ENCODE peak calls at places on chromosome 1, in ten cellular contexts. U is Peyer's patch, T is GM04504, N is fibroblast of the conjunctiva, I is heart left ventricle, Y is keratinocyte, M is neural crest cell, L is nephron progenitor cell, W is NCI-H1694, O is A549. K is an unnamed sample.

GRCh38 chr1:98468111-98468717 is 193.3 kb upstream of the SNX7 start:
- DNase-seq in U (no peak), T (peak; percentile 19), N (peak; percentile 64), I (no peak), Y (peak; percentile 2), M (no peak), L (peak; percentile 3), W (peak; percentile 60), O (peak; percentile 7), K (no peak)

GRCh38 chr1:51636765-51637522 is 20.1 kb downstream of the OSBPL9 start:
- DNase-seq in U (peak; percentile 75), T (peak; percentile 77), N (peak; percentile 56), I (no peak), Y (peak; percentile 65), M (no peak), L (no peak), W (no peak), O (no peak), K (no peak)

GRCh38 chr1:231642600-231643332 is 16.2 kb downstream of the DISC1 start:
- DNase-seq in U (no peak), T (no peak), N (no peak), I (no peak), Y (no peak), M (no peak), L (no peak), W (peak; percentile 46), O (no peak), K (no peak)

GRCh38 chr1:31699341-31699891 is 4.4 kb downstream of the COL16A1 start:
- DNase-seq in U (peak; percentile 81), T (no peak), N (no peak), I (no peak), Y (no peak), M (no peak), L (no peak), W (no peak), O (no peak), K (no peak)

GRCh38 chr1:36863500-36863899 is 170.8 kb downstream of the GRIK3 start:
- DNase-seq in U (no peak), T (no peak), N (no peak), I (no peak), Y (no peak), M (no peak), L (no peak), W (no peak), O (no peak), K (no peak)

GRCh38 chr1:37776946-37777516 is 12.1 kb upstream of the EPHA10 start:
- DNase-seq in U (no peak), T (no peak), N (no peak), I (no peak), Y (no peak), M (no peak), L (no peak), W (no peak), O (no peak), K (no peak)

GRCh38 chr1:88394958-88395357 is 289.1 kb upstream of the PKN2 start:
- DNase-seq in U (no peak), T (no peak), N (no peak), I (no peak), Y (no peak), M (no peak), L (no peak), W (no peak), O (no peak), K (no peak)

GRCh38 chr1:59194621-59195020 is 102.3 kb upstream of the FGGY start:
- DNase-seq in U (no peak), T (no peak), N (no peak), I (no peak), Y (no peak), M (no peak), L (no peak), W (no peak), O (no peak), K (no peak)

GRCh38 chr1:58814251-58815068 is 30.6 kb upstream of the JUN start:
- DNase-seq in U (peak; percentile 84), T (no peak), N (no peak), I (peak; percentile 63), Y (no peak), M (peak; percentile 11), L (peak; percentile 49), W (no peak), O (no peak), K (peak; percentile 83)

GRCh38 chr1:225415967-225416745 is 11.7 kb downstream of the LBR start:
- DNase-seq in U (no peak), T (no peak), N (no peak), I (no peak), Y (no peak), M (no peak), L (no peak), W (no peak), O (no peak), K (no peak)

GRCh38 chr1:31798086-31798432 is 17.8 kb downstream of the SPOCD1 start:
- DNase-seq in U (peak; percentile 35), T (no peak), N (no peak), I (no peak), Y (no peak), M (no peak), L (no peak), W (no peak), O (no peak), K (no peak)

GRCh38 chr1:15742339-15742801 is at the start of gene TMEM82:
- DNase-seq in U (peak; percentile 86), T (no peak), N (no peak), I (no peak), Y (no peak), M (no peak), L (no peak), W (no peak), O (no peak), K (no peak)

K was measured in posterior vena cava.